ENCODE peak calls at places on chromosomes 7 and 10, in five cellular contexts. I is dorsolateral prefrontal cortex, O is heart right ventricle, L is RWPE1, Y is testis. H is an unnamed sample.

GRCh38 chr10:114094795-114095194 is 51.1 kb downstream of the ADRB1 start:
- DNase-seq in L (no peak), O (no peak), Y (no peak), I (no peak), H (no peak)

GRCh38 chr10:18424200-18424599 is 227.2 kb downstream of the NSUN6 start:
- DNase-seq in I (no peak), Y (no peak), O (no peak), L (no peak), H (no peak)

GRCh38 chr10:118264838-118265470 is 77.2 kb downstream of the FAM204A start:
- DNase-seq in O (no peak), Y (no peak), I (no peak), L (no peak), H (no peak)

GRCh38 chr7:151439855-151440798 is at the start of gene CRYGN:
- DNase-seq in Y (no peak), O (no peak), L (no peak), I (no peak), H (no peak)

GRCh38 chr7:137879357-137880158 is 32.8 kb upstream of the DGKI start:
- DNase-seq in L (peak), I (no peak), O (no peak), Y (no peak), H (no peak)

GRCh38 chr10:6924166-6924565 is 344.1 kb upstream of the PRKCQ start:
- DNase-seq in L (peak), I (no peak), Y (no peak), O (no peak), H (no peak)

GRCh38 chr10:9051328-9051974 is 997.0 kb downstream of the GATA3 start:
- DNase-seq in O (no peak), Y (no peak), I (no peak), L (no peak), H (no peak)

GRCh38 chr7:79781716-79782115 is 328.2 kb upstream of the MAGI2 start:
- DNase-seq in Y (no peak), L (no peak), O (no peak), I (no peak), H (no peak)

GRCh38 chr10:33113111-33113856 is 155.3 kb upstream of the ITGB1 start:
- DNase-seq in O (no peak), I (no peak), Y (no peak), L (no peak), H (no peak)

GRCh38 chr10:77505431-77506334 is 131.9 kb downstream of the KCNMA1 start:
- DNase-seq in Y (no peak), O (no peak), L (peak), I (no peak), H (no peak)

GRCh38 chr10:9081253-9081652 is 1026.8 kb downstream of the GATA3 start:
- DNase-seq in O (no peak), Y (no peak), I (no peak), L (peak), H (no peak)

GRCh38 chr7:91551377-91552175 is 287.3 kb downstream of the FZD1 start:
- DNase-seq in L (no peak), O (no peak), I (no peak), Y (no peak), H (no peak)

GRCh38 chr10:123455861-123456260 is 210.3 kb upstream of the GPR26 start:
- DNase-seq in Y (no peak), L (no peak), I (no peak), O (no peak), H (no peak)

GRCh38 chr10:484925-485661 is 204.4 kb downstream of the DIP2C start:
- DNase-seq in O (no peak), I (no peak), Y (no peak), L (peak), H (no peak)

GRCh38 chr7:79287976-79288375 is 165.5 kb downstream of the MAGI2 start:
- DNase-seq in Y (no peak), O (no peak), L (no peak), I (no peak), H (no peak)

GRCh38 chr10:5685764-5686240 is 1.2 kb downstream of the TASOR2 start:
- DNase-seq in I (no peak), O (no peak), L (peak), Y (no peak), H (no peak)

DNA sequence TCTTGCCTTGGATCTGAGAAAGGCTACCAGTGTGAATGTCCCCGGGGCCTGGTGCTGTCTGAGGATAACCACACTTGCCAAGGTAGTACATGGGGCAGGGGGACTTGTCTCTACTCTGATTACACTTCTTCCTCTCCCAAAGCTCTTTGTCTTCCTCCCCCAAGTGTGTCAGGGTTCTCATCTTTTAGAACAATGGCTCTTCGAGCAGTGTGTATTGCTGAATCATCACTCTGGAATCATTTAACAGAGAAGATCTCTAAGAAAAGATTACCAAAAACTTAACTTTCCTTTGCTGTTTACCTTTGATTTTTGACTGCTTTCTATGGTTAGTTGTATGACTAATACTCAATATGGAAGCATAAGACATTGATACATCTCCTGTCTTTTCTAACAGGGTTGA is 18.2 kb downstream of the OIT3 start:
- DNase-seq in L (no peak), I (no peak), O (no peak), Y (no peak), H (no peak)
- H3K27ac ChIP-seq in L (no peak), I (no peak), O (no peak), Y (no peak), H (no peak)

DNA sequence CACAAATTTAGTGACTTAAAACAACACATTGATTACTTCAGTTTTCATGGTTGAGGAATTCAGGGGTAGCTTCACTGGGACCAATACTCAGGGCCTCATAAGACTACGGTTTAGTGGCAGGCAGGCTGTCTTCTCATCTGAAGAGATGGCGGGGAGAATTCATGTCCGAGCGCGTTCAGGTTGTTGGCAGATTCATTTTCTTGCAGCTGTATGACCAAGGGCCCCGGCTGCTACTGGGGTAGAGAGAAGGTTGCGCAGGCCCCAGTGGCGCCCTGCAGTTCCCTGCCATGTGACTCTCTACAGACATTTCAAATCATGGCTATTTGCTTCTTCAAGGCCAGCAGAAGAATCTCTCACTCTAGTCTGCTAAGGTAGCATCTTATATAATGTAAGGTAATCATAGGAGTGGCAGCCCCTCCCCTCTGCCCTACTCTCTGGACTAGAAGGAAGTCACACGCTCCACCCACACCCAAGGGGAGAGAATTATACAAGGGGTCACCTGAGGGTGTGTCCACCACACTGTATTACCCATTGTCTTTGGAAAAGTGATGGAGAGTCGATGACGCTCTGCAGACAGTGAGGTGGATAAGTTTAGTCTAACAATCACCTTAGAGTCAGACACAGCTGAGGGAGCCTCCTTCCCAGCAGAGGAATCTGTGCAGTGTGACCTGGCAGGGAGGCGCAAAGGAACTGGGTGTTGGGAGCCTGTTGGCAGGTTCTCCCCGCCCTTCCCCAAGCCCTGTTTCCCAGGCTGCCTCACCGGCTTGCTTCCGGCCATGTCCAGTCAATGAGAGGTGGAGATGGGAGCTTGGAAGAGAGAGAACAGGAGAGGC is 35.7 kb upstream of the PLEKHA1 start:
- DNase-seq in Y (no peak), L (no peak), I (no peak), O (no peak), H (no peak)
- H3K27ac ChIP-seq in Y (no peak), L (peak), I (peak), O (peak), H (no peak)

GRCh38 chr7:135161669-135162068 is 8.8 kb downstream of the CYREN start:
- DNase-seq in I (no peak), L (no peak), Y (no peak), O (no peak), H (no peak)
- H3K27ac ChIP-seq in I (peak), L (no peak), Y (no peak), O (peak), H (no peak)

DNA sequence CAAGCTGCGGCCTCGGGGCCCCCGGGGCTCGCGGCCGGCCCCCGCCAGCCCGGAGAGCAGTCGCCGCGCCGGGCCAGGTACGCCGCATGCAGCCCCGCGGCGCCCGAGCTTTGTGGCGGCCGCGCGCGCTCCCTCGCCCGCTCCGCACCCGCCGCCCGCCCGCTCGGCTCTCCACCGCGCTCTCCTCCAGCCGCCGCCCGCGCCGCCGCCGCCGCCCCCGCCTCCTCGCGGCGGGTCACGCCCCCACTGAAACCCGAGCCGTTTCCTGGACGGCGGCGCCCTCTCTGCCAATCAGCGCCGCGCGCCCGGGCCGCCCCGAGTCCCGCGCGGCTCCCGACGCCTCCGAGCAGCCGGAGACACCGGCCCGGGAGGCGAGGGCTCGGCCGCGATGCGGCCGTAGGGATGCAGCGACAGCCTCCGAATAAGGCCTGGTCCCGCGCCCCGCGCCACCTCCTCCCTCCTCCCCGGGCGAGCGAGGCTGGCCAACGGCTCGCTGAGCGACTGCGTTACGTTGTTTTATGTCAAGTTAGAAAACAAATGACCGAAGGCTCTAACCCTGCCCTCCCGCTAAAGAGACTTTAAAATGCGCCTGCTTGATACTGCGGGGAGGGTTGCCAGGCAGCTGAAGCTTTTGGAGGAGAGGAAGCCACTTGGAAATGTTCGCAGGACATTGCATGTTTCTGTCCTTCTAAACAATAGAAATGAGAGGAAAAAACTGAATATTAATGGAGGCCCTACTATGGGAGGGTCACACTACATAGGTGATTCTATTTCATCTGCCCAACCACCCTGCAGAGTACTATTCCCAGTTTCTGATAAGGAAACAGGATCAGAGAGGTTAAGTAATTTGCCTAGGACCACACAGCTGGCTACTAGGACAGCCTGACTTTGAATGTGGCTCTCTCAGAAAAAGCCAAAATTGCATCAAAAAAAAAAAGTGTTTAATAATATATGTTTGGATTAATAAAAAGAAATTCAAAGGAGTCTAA is at the start of gene FGFR2:
- DNase-seq in O (peak), I (peak), L (peak), Y (peak), H (peak)
- H3K27ac ChIP-seq in O (peak), I (peak), L (peak), Y (peak), H (peak)

DNA sequence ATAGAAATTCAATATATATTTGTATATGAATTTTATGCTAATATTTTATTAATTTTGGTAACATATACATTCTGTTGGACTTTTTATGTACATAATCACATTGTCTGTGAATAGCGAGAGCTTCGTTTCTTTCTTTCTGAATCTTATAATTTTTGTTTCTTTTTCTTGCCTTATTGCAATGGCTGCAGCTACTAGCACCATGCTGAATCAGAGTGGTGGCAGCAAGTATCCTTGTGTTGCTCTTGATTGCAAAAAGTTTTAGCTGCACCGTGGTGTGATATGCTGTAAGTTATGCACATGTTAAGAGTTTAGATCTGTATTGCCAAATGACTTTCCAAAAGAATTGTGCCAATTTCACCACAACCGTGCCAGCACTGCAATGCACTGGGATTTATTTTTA is 32.6 kb downstream of the ELFN1 start:
- DNase-seq in Y (no peak), O (no peak), L (no peak), I (no peak), H (no peak)
- H3K27ac ChIP-seq in Y (no peak), O (no peak), L (no peak), I (no peak), H (no peak)

GRCh38 chr7:36390199-36391090 is 783 bp downstream of the ANLN start:
- DNase-seq in Y (peak), L (peak), O (peak), I (peak), H (no peak)
- H3K27ac ChIP-seq in Y (peak), L (peak), O (no peak), I (no peak), H (no peak)

DNA sequence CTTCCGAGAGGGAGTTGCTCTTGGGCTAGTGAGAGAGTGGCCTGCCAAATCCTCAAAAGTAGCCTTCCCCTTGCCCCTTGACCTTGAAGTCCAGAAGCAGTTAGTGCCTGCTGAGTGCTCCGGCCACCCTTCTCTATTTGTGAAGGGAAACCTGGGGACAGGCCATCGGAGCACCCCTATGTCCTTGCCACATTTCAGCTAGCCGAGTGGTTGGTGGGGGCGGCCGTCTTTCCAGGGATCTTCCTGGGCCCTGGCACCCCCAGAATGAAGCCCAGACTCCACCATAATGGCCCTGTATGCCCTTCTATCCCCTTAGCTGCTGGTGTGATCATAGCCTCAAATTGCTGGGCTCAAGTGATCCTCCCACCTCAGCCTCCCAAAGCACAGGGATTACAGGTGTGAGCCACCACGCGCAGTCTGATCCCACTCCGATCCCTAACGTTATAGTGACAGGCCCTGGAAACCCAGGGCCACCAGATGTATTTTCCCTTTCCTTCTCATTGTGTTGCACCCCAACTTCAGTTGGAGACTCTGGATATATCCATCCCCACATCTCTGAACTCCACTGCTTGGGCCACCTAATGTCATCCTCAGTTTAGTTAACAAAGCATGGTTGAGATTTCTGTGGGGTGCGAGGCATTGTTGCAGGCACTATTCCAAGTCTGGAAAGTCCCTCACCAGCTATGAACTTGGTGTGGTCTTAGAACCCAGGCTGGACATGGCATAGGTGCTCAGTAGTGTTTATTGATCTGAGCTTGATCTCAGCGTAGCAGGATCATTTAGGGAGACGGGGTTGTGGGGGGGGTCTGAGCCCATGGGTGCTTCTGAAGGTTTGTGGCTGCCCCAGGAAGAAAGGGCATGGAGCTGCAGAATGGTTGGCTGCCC is 1.6 kb downstream of the TSPAN14 start:
- DNase-seq in I (no peak), L (no peak), Y (no peak), O (no peak), H (no peak)
- H3K27ac ChIP-seq in I (peak), L (peak), Y (peak), O (peak), H (peak)

DNA sequence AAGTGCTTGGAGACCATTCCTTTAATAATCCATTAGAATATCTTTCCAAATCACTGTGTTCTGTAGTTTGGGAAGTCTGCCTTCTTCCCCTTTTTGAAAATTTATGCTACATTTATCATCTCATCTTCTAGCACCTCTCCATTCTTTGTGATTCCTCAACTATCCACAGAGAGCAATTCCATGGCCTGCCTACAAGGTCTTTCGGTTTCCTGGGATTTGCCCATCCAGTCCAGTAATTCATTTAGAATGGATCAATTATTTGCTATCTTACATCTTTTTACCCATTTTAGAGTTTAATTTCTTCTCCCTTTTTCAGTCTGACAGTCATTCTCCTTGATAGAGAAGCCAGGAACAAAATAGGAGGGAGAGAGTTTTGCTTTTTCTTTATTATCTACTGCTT is 179.8 kb downstream of the ST7 start:
- DNase-seq in L (no peak), Y (no peak), O (no peak), I (no peak), H (no peak)
- H3K27ac ChIP-seq in L (no peak), Y (no peak), O (no peak), I (no peak), H (no peak)

H was measured in caudate nucleus.